ENCODE peak calls at places on chromosomes 13 and 19, in seven cellular contexts. E is CD8-positive, alpha-beta T cell; U is PC-3; K is WERI-Rb-1; O is uterus; D is endothelial cell; M is choroid plexus epithelial cell. Z is an unnamed sample.
A peak's percentile ranks its signal among the peaks of the same experiment; 100 is the strongest.

GRCh38 chr19:32018014-32018413 is 327.4 kb upstream of the ZNF507 start:
- DNase-seq in E (no peak), U (no peak), K (no peak), O (peak; percentile 79), D (no peak), M (peak; percentile 10), Z (no peak)

GRCh38 chr13:43583331-43583730 is 203.4 kb downstream of the ENOX1 start:
- DNase-seq in E (no peak), U (no peak), K (no peak), O (no peak), D (no peak), M (no peak), Z (no peak)

GRCh38 chr13:98285852-98286594 is 109.0 kb upstream of the RNF113B start:
- DNase-seq in E (no peak), U (no peak), K (peak; percentile 79), O (no peak), D (no peak), M (no peak), Z (no peak)

GRCh38 chr19:50434525-50434924 is 1.8 kb downstream of the MYBPC2 start:
- DNase-seq in E (no peak), U (no peak), K (no peak), O (no peak), D (no peak), M (peak; percentile 27), Z (no peak)

GRCh38 chr13:42337808-42338600 is 66.1 kb downstream of the AKAP11 start:
- DNase-seq in E (no peak), U (peak; percentile 34), K (no peak), O (no peak), D (no peak), M (peak; percentile 74), Z (no peak)

GRCh38 chr19:925087-925911 is 536 bp upstream of the ARID3A start:
- DNase-seq in E (peak; percentile 88), U (peak; percentile 65), K (peak; percentile 79), O (peak; percentile 78), D (peak; percentile 74), M (peak; percentile 86), Z (peak; percentile 67)

GRCh38 chr13:44417876-44418275 is 44.3 kb downstream of the SERP2 start:
- DNase-seq in E (no peak), U (no peak), K (no peak), O (no peak), D (no peak), M (no peak), Z (no peak)

GRCh38 chr13:96726651-96727050 is 267.6 kb downstream of the OXGR1 start:
- DNase-seq in E (no peak), U (no peak), K (no peak), O (no peak), D (no peak), M (no peak), Z (no peak)

GRCh38 chr13:94716016-94716415 is 3.7 kb upstream of the SOX21 start:
- DNase-seq in E (no peak), U (peak; percentile 56), K (no peak), O (no peak), D (no peak), M (peak; percentile 28), Z (no peak)
- TF ChIP-seq CTCF in E (no peak), U (peak; percentile 61), K (peak; percentile 45), O (no peak), D (no peak), M (peak; percentile 43), Z (peak; percentile 42)

DNA sequence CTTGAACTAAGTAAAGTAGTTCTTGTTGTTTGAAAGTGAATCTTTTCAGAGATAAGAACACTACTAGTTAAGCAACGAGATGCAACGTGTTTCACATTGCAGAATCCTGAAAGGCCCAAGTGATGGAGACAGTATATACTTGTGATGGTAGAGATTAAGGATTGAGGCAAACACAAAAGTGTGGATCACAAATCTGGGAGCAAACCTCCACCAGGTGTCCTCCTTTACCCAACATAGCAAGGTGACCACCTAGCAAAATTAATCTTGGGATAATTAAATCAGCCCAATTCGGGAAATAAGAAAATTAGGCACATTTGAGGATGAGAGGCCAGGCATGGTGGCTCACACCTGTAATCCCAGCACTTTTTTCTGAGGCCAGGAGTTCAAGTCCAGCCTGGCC is 563.9 kb downstream of the DACH1 start:
- DNase-seq in E (no peak), U (no peak), K (no peak), O (no peak), D (no peak), M (peak; percentile 18), Z (no peak)
- TF ChIP-seq CTCF in E (no peak), U (peak; percentile 24), K (peak; percentile 37), O (no peak), D (no peak), M (peak; percentile 35), Z (peak; percentile 26)

DNA sequence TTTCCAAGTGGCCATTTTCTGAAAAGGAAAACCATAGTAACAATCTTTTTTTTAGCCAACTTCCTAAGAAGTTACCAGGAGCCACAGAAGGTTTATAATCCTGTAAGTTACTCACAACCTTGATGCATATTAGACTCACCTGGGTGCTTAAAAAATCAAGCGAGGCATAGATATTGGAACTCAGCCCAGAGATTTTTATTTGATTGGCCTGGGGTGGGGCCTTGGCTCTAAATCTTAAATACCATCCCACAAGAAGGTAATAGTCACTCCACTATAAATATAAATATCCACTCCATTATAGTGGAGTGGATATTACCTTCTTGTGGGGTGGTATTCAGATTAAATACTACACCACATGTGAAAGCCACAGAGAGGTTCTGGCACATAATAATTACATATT is 429.6 kb downstream of the RFC3 start:
- DNase-seq in E (no peak), U (peak; percentile 85), K (no peak), O (no peak), D (no peak), M (no peak), Z (no peak)
- TF ChIP-seq CTCF in E (no peak), U (no peak), K (no peak), O (no peak), D (no peak), M (no peak), Z (no peak)

DNA sequence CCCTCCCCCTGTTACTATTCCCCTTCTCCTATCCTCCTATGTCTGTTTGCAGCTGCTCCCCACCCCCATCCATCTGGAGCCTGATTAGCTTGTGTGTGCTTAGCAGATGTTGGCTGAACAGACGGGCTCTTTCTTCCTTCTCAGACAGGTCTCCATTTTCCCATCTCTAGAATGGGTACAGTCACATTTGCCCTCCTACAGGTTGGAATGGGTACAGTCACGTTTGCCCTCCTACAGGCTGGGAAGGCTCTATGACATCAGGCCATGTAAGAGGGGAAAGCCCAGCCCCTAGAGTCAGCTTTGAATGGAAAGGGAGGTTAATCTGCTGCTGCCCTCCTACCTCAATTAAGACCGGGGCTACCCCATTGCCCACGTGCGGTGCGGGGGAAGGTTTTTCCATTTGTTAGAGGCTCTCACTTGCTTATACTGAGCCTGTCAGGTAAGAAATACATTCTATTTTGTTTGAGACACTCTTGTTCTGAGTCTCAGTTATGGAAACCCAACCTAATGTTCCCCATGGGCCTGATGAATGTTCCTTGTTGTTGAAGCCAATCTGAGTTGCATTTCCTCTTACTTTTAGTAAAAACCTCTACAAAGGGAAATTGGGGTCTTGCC is 2.2 kb upstream of the CLEC17A start:
- DNase-seq in E (no peak), U (no peak), K (no peak), O (no peak), D (no peak), M (no peak), Z (no peak)
- TF ChIP-seq CTCF in E (no peak), U (no peak), K (no peak), O (no peak), D (no peak), M (peak; percentile 5), Z (no peak)

DNA sequence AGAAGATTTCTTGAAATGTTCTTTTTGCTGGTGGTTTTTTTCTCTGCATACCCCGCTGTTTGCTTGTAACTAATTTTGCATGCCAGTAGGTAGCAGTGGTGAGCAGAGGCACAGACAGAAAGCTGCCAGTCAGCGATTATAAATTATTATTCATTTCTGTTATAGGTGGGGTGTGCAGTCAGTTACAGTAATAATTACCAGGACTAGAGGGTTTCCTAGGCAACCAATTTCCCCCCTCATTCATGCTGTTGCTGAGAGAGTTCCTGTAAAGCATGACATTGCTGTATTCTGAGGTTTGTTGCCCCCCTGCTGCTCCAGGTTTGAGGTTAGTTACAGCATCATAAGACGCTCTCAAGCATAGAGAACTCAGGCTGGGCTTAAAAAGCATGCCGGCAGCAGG is 104.5 kb downstream of the URI1 start:
- DNase-seq in E (no peak), U (peak; percentile 36), K (no peak), O (no peak), D (no peak), M (peak; percentile 78), Z (no peak)
- TF ChIP-seq CTCF in E (no peak), U (peak; percentile 63), K (peak; percentile 53), O (no peak), D (no peak), M (peak; percentile 80), Z (peak; percentile 51)

DNA sequence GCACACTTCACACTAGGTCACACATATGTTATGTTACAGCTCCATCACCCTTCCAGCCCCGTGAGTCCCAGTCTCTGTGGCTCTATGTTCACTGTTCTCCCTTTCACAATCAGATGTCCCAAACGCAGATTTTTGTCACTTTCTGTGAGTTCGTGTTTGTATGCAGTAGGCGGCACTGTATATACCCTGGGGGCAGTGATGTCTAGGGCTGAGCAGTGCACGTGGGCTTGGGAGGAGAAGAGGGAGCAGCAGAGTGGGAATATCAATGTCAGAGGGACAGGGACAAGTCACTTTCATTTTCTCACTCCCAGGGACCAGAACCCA is 22.0 kb downstream of the PSG1 start:
- DNase-seq in E (no peak), U (no peak), K (no peak), O (no peak), D (no peak), M (no peak), Z (no peak)
- TF ChIP-seq CTCF in E (peak; percentile 29), U (peak; percentile 9), K (no peak), O (no peak), D (peak; percentile 33), M (no peak), Z (no peak)

DNA sequence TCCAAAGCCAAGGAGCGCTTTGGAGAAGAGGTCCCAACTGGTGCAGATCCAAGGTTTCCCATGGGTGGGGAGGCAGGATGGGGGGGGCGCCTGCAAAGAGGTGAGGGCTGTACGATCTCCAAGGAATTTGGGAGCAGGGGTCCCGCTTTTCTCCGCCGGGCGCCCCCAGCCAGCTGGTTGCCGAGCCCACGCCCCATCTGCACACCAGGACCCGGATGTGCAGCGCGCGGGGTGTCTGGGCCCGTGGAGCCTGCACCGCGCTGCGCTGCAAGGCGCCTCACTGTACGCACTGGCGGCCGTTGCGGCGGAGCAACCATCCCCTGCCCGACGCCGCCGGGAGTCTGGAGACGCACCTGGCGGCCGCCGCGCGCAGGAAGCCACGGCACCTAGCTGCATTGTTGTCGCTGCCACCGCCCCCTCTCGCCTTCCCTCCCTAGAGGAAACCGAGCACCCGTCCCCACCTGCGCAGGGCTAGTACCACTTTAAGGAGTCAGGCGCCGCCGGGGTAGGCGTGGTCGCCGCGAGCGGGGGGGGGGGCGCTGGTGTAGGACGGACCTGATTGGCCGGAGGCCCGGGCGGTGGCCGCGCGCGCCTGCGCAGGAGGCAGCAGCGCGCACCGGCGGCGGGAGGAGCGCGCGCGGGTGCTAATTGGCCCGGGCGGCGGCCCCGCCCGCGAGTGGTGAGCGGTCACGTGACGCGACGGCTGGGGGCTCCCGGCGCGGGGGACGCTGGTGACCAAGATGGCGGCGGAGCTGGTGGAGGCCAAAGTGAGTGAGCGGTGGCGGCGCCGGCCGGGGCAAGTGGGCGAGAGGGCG is at the start of gene PIAS4:
- DNase-seq in E (peak; percentile 99), U (peak; percentile 92), K (peak; percentile 96), O (peak; percentile 94), D (peak; percentile 96), M (peak; percentile 95), Z (peak; percentile 91)
- TF ChIP-seq CTCF in E (no peak), U (no peak), K (peak; percentile 3), O (no peak), D (no peak), M (no peak), Z (peak; percentile 35)